ENCODE peak calls at places on chromosomes 6 and 20, in seven cellular contexts. One of them, this sample, is unnamed.

GRCh38 chr20:21246143-21246542 is 57.0 kb upstream of the XRN2 start:
- DNase-seq in hypothalamus: no peak
- DNase-seq in heart right ventricle: no peak
- DNase-seq in amniotic stem cell: no peak
- DNase-seq in PC-3: no peak
- DNase-seq in mesothelial cell of epicardium: no peak
- DNase-seq in A549: no peak
- DNase-seq in this sample: no peak

GRCh38 chr6:111950661-111951426 is 77.6 kb upstream of the FYN start:
- DNase-seq in PC-3: no peak
- DNase-seq in A549: no peak
- DNase-seq in amniotic stem cell: no peak
- DNase-seq in mesothelial cell of epicardium: no peak
- DNase-seq in heart right ventricle: peak
- DNase-seq in hypothalamus: no peak
- DNase-seq in this sample: no peak

GRCh38 chr6:44624226-44624625 is 236.7 kb downstream of the CDC5L start:
- DNase-seq in A549: no peak
- DNase-seq in amniotic stem cell: no peak
- DNase-seq in hypothalamus: no peak
- DNase-seq in heart right ventricle: no peak
- DNase-seq in PC-3: no peak
- DNase-seq in mesothelial cell of epicardium: no peak
- DNase-seq in this sample: no peak

GRCh38 chr6:130425532-130425931 is 59.7 kb downstream of the TMEM200A start:
- DNase-seq in amniotic stem cell: no peak
- DNase-seq in A549: no peak
- DNase-seq in hypothalamus: no peak
- DNase-seq in mesothelial cell of epicardium: no peak
- DNase-seq in PC-3: no peak
- DNase-seq in heart right ventricle: no peak
- DNase-seq in this sample: no peak

GRCh38 chr6:151647871-151648639 is 154.2 kb downstream of the CCDC170 start:
- DNase-seq in amniotic stem cell: no peak
- DNase-seq in PC-3: peak
- DNase-seq in mesothelial cell of epicardium: no peak
- DNase-seq in heart right ventricle: no peak
- DNase-seq in hypothalamus: no peak
- DNase-seq in A549: peak
- DNase-seq in this sample: no peak

GRCh38 chr6:135037541-135037940 is 17.1 kb downstream of the HBS1L start:
- DNase-seq in heart right ventricle: no peak
- DNase-seq in PC-3: no peak
- DNase-seq in A549: no peak
- DNase-seq in mesothelial cell of epicardium: no peak
- DNase-seq in amniotic stem cell: no peak
- DNase-seq in hypothalamus: no peak
- DNase-seq in this sample: no peak

GRCh38 chr6:149899926-149900619 is 2.2 kb upstream of the RAET1E start:
- DNase-seq in amniotic stem cell: no peak
- DNase-seq in PC-3: no peak
- DNase-seq in heart right ventricle: no peak
- DNase-seq in mesothelial cell of epicardium: no peak
- DNase-seq in hypothalamus: no peak
- DNase-seq in A549: no peak
- DNase-seq in this sample: no peak

GRCh38 chr20:48841861-48842529 is 14.2 kb upstream of the PREX1 start:
- DNase-seq in mesothelial cell of epicardium: no peak
- DNase-seq in A549: peak
- DNase-seq in hypothalamus: no peak
- DNase-seq in PC-3: peak
- DNase-seq in amniotic stem cell: peak
- DNase-seq in heart right ventricle: no peak
- DNase-seq in this sample: no peak

GRCh38 chr6:43276180-43277082 is 21.6 kb upstream of the SLC22A7 start:
- DNase-seq in mesothelial cell of epicardium: no peak
- DNase-seq in heart right ventricle: no peak
- DNase-seq in amniotic stem cell: no peak
- DNase-seq in PC-3: no peak
- DNase-seq in hypothalamus: no peak
- DNase-seq in A549: no peak
- DNase-seq in this sample: no peak

GRCh38 chr6:41430875-41431274 is 95.5 kb downstream of the NCR2 start:
- DNase-seq in A549: peak
- DNase-seq in mesothelial cell of epicardium: no peak
- DNase-seq in hypothalamus: no peak
- DNase-seq in PC-3: peak
- DNase-seq in amniotic stem cell: no peak
- DNase-seq in heart right ventricle: no peak
- DNase-seq in this sample: no peak

GRCh38 chr6:42313941-42314570 is 96.4 kb upstream of the MRPS10 start:
- DNase-seq in A549: no peak
- DNase-seq in amniotic stem cell: no peak
- DNase-seq in PC-3: peak
- DNase-seq in hypothalamus: no peak
- DNase-seq in mesothelial cell of epicardium: no peak
- DNase-seq in heart right ventricle: peak
- DNase-seq in this sample: no peak

GRCh38 chr6:157982297-157982579 is 575 bp downstream of the SYNJ2 start:
- DNase-seq in PC-3: no peak
- DNase-seq in A549: peak
- DNase-seq in mesothelial cell of epicardium: peak
- DNase-seq in amniotic stem cell: no peak
- DNase-seq in hypothalamus: no peak
- DNase-seq in heart right ventricle: peak
- DNase-seq in this sample: peak

GRCh38 chr20:37407117-37407566 is 61.2 kb downstream of the SRC start:
- DNase-seq in A549: no peak
- DNase-seq in heart right ventricle: no peak
- DNase-seq in amniotic stem cell: no peak
- DNase-seq in hypothalamus: no peak
- DNase-seq in PC-3: peak
- DNase-seq in mesothelial cell of epicardium: no peak
- DNase-seq in this sample: no peak

GRCh38 chr20:45822863-45823262 is 4.2 kb downstream of the TNNC2 start:
- DNase-seq in A549: no peak
- DNase-seq in PC-3: peak
- DNase-seq in amniotic stem cell: no peak
- DNase-seq in mesothelial cell of epicardium: peak
- DNase-seq in heart right ventricle: no peak
- DNase-seq in hypothalamus: no peak
- DNase-seq in this sample: no peak

GRCh38 chr6:81758221-81758620 is 5.7 kb upstream of the TENT5A start:
- DNase-seq in heart right ventricle: no peak
- DNase-seq in A549: no peak
- DNase-seq in amniotic stem cell: no peak
- DNase-seq in mesothelial cell of epicardium: no peak
- DNase-seq in PC-3: no peak
- DNase-seq in hypothalamus: no peak
- DNase-seq in this sample: no peak

GRCh38 chr20:31894980-31895675 is 24.7 kb downstream of the TTLL9 start:
- DNase-seq in heart right ventricle: peak
- DNase-seq in hypothalamus: no peak
- DNase-seq in PC-3: peak
- DNase-seq in A549: peak
- DNase-seq in mesothelial cell of epicardium: no peak
- DNase-seq in amniotic stem cell: no peak
- DNase-seq in this sample: peak

GRCh38 chr6:82013561-82014275 is 233.8 kb downstream of the IBTK start:
- DNase-seq in mesothelial cell of epicardium: no peak
- DNase-seq in heart right ventricle: peak
- DNase-seq in amniotic stem cell: peak
- DNase-seq in A549: no peak
- DNase-seq in PC-3: peak
- DNase-seq in hypothalamus: no peak
- DNase-seq in this sample: peak

GRCh38 chr6:15770347-15771143 is 107.7 kb upstream of the DTNBP1 start:
- DNase-seq in heart right ventricle: no peak
- DNase-seq in amniotic stem cell: no peak
- DNase-seq in mesothelial cell of epicardium: no peak
- DNase-seq in PC-3: peak
- DNase-seq in A549: no peak
- DNase-seq in hypothalamus: no peak
- DNase-seq in this sample: peak

GRCh38 chr6:148822819-148823218 is 76.0 kb downstream of the UST start:
- DNase-seq in heart right ventricle: no peak
- DNase-seq in A549: no peak
- DNase-seq in PC-3: no peak
- DNase-seq in amniotic stem cell: no peak
- DNase-seq in mesothelial cell of epicardium: no peak
- DNase-seq in hypothalamus: no peak
- DNase-seq in this sample: no peak

GRCh38 chr20:47461120-47461685 is 40.5 kb upstream of the NCOA3 start:
- DNase-seq in PC-3: no peak
- DNase-seq in heart right ventricle: no peak
- DNase-seq in mesothelial cell of epicardium: no peak
- DNase-seq in A549: no peak
- DNase-seq in hypothalamus: no peak
- DNase-seq in amniotic stem cell: no peak
- DNase-seq in this sample: no peak

GRCh38 chr6:24936641-24937317 is 1.0 kb upstream of the RIPOR2 start:
- DNase-seq in hypothalamus: no peak
- DNase-seq in mesothelial cell of epicardium: no peak
- DNase-seq in heart right ventricle: no peak
- DNase-seq in A549: no peak
- DNase-seq in amniotic stem cell: no peak
- DNase-seq in PC-3: peak
- DNase-seq in this sample: no peak

GRCh38 chr20:32613596-32614053 is 28.5 kb upstream of the NOL4L start:
- DNase-seq in mesothelial cell of epicardium: no peak
- DNase-seq in amniotic stem cell: no peak
- DNase-seq in heart right ventricle: no peak
- DNase-seq in A549: no peak
- DNase-seq in hypothalamus: no peak
- DNase-seq in PC-3: no peak
- DNase-seq in this sample: no peak

GRCh38 chr6:140586426-140587061 is 1212.1 kb upstream of the CITED2 start:
- DNase-seq in PC-3: no peak
- DNase-seq in mesothelial cell of epicardium: no peak
- DNase-seq in hypothalamus: no peak
- DNase-seq in amniotic stem cell: no peak
- DNase-seq in A549: no peak
- DNase-seq in heart right ventricle: no peak
- DNase-seq in this sample: no peak

GRCh38 chr6:145310116-145310515 is 425.2 kb downstream of the EPM2A start:
- DNase-seq in amniotic stem cell: peak
- DNase-seq in A549: no peak
- DNase-seq in hypothalamus: no peak
- DNase-seq in PC-3: peak
- DNase-seq in heart right ventricle: no peak
- DNase-seq in mesothelial cell of epicardium: no peak
- DNase-seq in this sample: no peak

GRCh38 chr6:168193816-168194701 is 115.0 kb upstream of the FRMD1 start:
- DNase-seq in heart right ventricle: no peak
- DNase-seq in A549: peak
- DNase-seq in PC-3: no peak
- DNase-seq in hypothalamus: no peak
- DNase-seq in mesothelial cell of epicardium: no peak
- DNase-seq in amniotic stem cell: no peak
- DNase-seq in this sample: no peak

GRCh38 chr6:148501178-148501590 is 158.5 kb downstream of the SASH1 start:
- DNase-seq in amniotic stem cell: no peak
- DNase-seq in A549: peak
- DNase-seq in heart right ventricle: peak
- DNase-seq in mesothelial cell of epicardium: no peak
- DNase-seq in PC-3: peak
- DNase-seq in hypothalamus: no peak
- DNase-seq in this sample: no peak

GRCh38 chr6:26218824-26219223 is 131.6 kb downstream of the HFE start:
- DNase-seq in hypothalamus: no peak
- DNase-seq in heart right ventricle: no peak
- DNase-seq in amniotic stem cell: no peak
- DNase-seq in A549: no peak
- DNase-seq in mesothelial cell of epicardium: no peak
- DNase-seq in PC-3: no peak
- DNase-seq in this sample: no peak

GRCh38 chr20:23145281-23145700 is 59.2 kb upstream of the CD93 start:
- DNase-seq in mesothelial cell of epicardium: no peak
- DNase-seq in PC-3: peak
- DNase-seq in A549: no peak
- DNase-seq in hypothalamus: no peak
- DNase-seq in amniotic stem cell: peak
- DNase-seq in heart right ventricle: no peak
- DNase-seq in this sample: peak

GRCh38 chr6:127345521-127345920 is 2.1 kb upstream of the ECHDC1 start:
- DNase-seq in heart right ventricle: no peak
- DNase-seq in amniotic stem cell: no peak
- DNase-seq in hypothalamus: no peak
- DNase-seq in PC-3: peak
- DNase-seq in A549: no peak
- DNase-seq in mesothelial cell of epicardium: no peak
- DNase-seq in this sample: no peak

GRCh38 chr6:76790881-76791280 is 672.4 kb downstream of the HTR1B start:
- DNase-seq in hypothalamus: no peak
- DNase-seq in mesothelial cell of epicardium: no peak
- DNase-seq in PC-3: no peak
- DNase-seq in heart right ventricle: no peak
- DNase-seq in amniotic stem cell: no peak
- DNase-seq in A549: no peak
- DNase-seq in this sample: no peak

GRCh38 chr20:35887393-35888064 is 66.8 kb downstream of the SCAND1 start:
- DNase-seq in heart right ventricle: no peak
- DNase-seq in A549: no peak
- DNase-seq in mesothelial cell of epicardium: no peak
- DNase-seq in hypothalamus: no peak
- DNase-seq in PC-3: no peak
- DNase-seq in amniotic stem cell: no peak
- DNase-seq in this sample: no peak

GRCh38 chr20:1326031-1326930 is 2.7 kb downstream of the SDCBP2 start:
- DNase-seq in hypothalamus: no peak
- DNase-seq in PC-3: no peak
- DNase-seq in A549: no peak
- DNase-seq in mesothelial cell of epicardium: peak
- DNase-seq in heart right ventricle: peak
- DNase-seq in amniotic stem cell: no peak
- DNase-seq in this sample: no peak

GRCh38 chr6:152087096-152087495 is 279.6 kb downstream of the ESR1 start:
- DNase-seq in hypothalamus: no peak
- DNase-seq in A549: no peak
- DNase-seq in mesothelial cell of epicardium: no peak
- DNase-seq in heart right ventricle: no peak
- DNase-seq in amniotic stem cell: no peak
- DNase-seq in PC-3: peak
- DNase-seq in this sample: no peak